ENCODE peak calls at places on chromosome 16, in eight cellular contexts. L is activated effector memory CD4-positive, alpha-beta T cell treated with Interleukin-2 at 50 U/mL for 16 hours; J is HEK293T; X is iris pigment epithelial cell; Z is stimulated activated CD4-positive, alpha-beta T cell treated with anti-CD3 and anti-CD28 coated beads, TNF-alpha, amount 100 ng/mL, for 48 hours; B is heart right ventricle; C is iPS DF 19.7; I is fibroblast of lung. W is an unnamed sample.

GRCh38 chr16:995087-995486 is 13.5 kb downstream of the SOX8 start:
- DNase-seq in I (peak; percentile 43), B (no peak), Z (no peak), L (no peak), C (no peak), X (peak; percentile 64), J (no peak), W (peak; percentile 76)

GRCh38 chr16:80161799-80162380 is 378.9 kb upstream of the DYNLRB2 start:
- DNase-seq in B (no peak), Z (no peak), C (no peak), X (no peak), L (no peak), J (no peak), I (no peak), W (no peak)

GRCh38 chr16:30903596-30903995 is 7.2 kb downstream of the CTF1 start:
- DNase-seq in L (no peak), C (no peak), X (no peak), J (no peak), B (peak; percentile 63), I (no peak), Z (no peak), W (no peak)

GRCh38 chr16:1343428-1344242 is 8.0 kb downstream of the TSR3 start:
- DNase-seq in Z (no peak), C (no peak), X (no peak), L (no peak), I (no peak), J (no peak), B (no peak), W (no peak)

GRCh38 chr16:66524601-66525164 is 25.2 kb downstream of the TK2 start:
- DNase-seq in B (no peak), L (no peak), Z (no peak), J (no peak), X (no peak), I (no peak), C (no peak), W (no peak)

GRCh38 chr16:62283-62682 is 8.7 kb downstream of the SNRNP25 start:
- DNase-seq in Z (no peak), C (no peak), X (no peak), I (no peak), L (no peak), J (no peak), B (no peak), W (no peak)

GRCh38 chr16:71449020-71449419 is 7.2 kb upstream of the TLE7 start:
- DNase-seq in Z (no peak), C (no peak), B (no peak), L (no peak), J (no peak), X (no peak), I (no peak), W (no peak)

GRCh38 chr16:15783985-15784384 is 72.8 kb downstream of the MYH11 start:
- DNase-seq in B (no peak), X (no peak), J (no peak), I (no peak), C (no peak), L (no peak), Z (no peak), W (no peak)

GRCh38 chr16:54447606-54448440 is 161.2 kb upstream of the IRX3 start:
- DNase-seq in X (peak; percentile 87), J (no peak), Z (no peak), C (no peak), B (no peak), L (no peak), I (peak; percentile 88), W (peak; percentile 85)

GRCh38 chr16:89805136-89805905 is 11.1 kb downstream of the FANCA start:
- DNase-seq in B (no peak), X (peak; percentile 52), J (no peak), Z (no peak), L (no peak), I (peak; percentile 45), C (no peak), W (peak; percentile 64)

W was measured in astrocyte of the hippocampus.